ENCODE peak calls at places on chromosomes 2 and 18, in four cellular contexts. I is cardiac muscle cell, D is tibial artery, K is uterus. Q is an unnamed sample.

GRCh38 chr2:178265851-178266250 is 71.5 kb downstream of the OSBPL6 start:
- DNase-seq in I (no peak), D (no peak), K (no peak), Q (no peak)

GRCh38 chr18:21264651-21265050 is 22.6 kb downstream of the GREB1L start:
- DNase-seq in I (peak; percentile 34), D (no peak), K (no peak), Q (no peak)

GRCh38 chr18:78082776-78083175 is 833.1 kb downstream of the GALR1 start:
- DNase-seq in I (no peak), D (no peak), K (no peak), Q (no peak)

GRCh38 chr18:35387367-35387685 is 10.2 kb upstream of the ZNF396 start:
- DNase-seq in I (no peak), D (no peak), K (no peak), Q (no peak)

GRCh38 chr2:156649596-156649995 is 213.4 kb downstream of the GPD2 start:
- DNase-seq in I (peak; percentile 38), D (no peak), K (no peak), Q (no peak)

GRCh38 chr18:44744206-44745180 is 63.8 kb downstream of the SETBP1 start:
- DNase-seq in I (peak; percentile 69), D (no peak), K (no peak), Q (peak; percentile 82)

GRCh38 chr2:197675711-197676188 is 363 bp upstream of the RFTN2 start:
- DNase-seq in I (peak; percentile 50), D (peak; percentile 29), K (no peak), Q (no peak)

GRCh38 chr2:190889175-190889943 is 8.7 kb downstream of the GLS start:
- DNase-seq in I (no peak), D (no peak), K (no peak), Q (no peak)

GRCh38 chr2:171923206-171923605 is 945 bp downstream of the HAT1 start:
- DNase-seq in I (no peak), D (no peak), K (no peak), Q (peak; percentile 63)

GRCh38 chr18:55247032-55247431 is 287.8 kb upstream of the CCDC68 start:
- DNase-seq in I (no peak), D (no peak), K (no peak), Q (no peak)

GRCh38 chr2:102049756-102050443 is 58.1 kb downstream of the IL1R2 start:
- DNase-seq in I (no peak), D (peak; percentile 81), K (no peak), Q (no peak)

GRCh38 chr2:20611844-20612356 is 39.0 kb downstream of the HS1BP3 start:
- DNase-seq in I (no peak), D (no peak), K (no peak), Q (no peak)

GRCh38 chr18:72601944-72602343 is 57.8 kb upstream of the CBLN2 start:
- DNase-seq in I (no peak), D (no peak), K (no peak), Q (no peak)

GRCh38 chr2:119679846-119680245 is 845 bp downstream of the TMEM177 start:
- DNase-seq in I (no peak), D (no peak), K (no peak), Q (no peak)

GRCh38 chr2:167249197-167249596 is 360.9 kb downstream of the XIRP2 start:
- DNase-seq in I (no peak), D (no peak), K (no peak), Q (no peak)

GRCh38 chr2:74440005-74440377 is 1.7 kb downstream of the RTKN start:
- DNase-seq in I (peak; percentile 50), D (peak; percentile 57), K (peak; percentile 57), Q (peak; percentile 88)

GRCh38 chr2:85954918-85955420 is 66.2 kb upstream of the ST3GAL5 start:
- DNase-seq in I (no peak), D (no peak), K (no peak), Q (no peak)

GRCh38 chr2:191318037-191318728 is 73.0 kb downstream of the MYO1B start:
- DNase-seq in I (no peak), D (no peak), K (peak; percentile 35), Q (peak; percentile 57)

GRCh38 chr2:184598313-184599053 is at the start of gene ZNF804A:
- DNase-seq in I (peak; percentile 68), D (peak; percentile 56), K (peak; percentile 20), Q (peak; percentile 82)

GRCh38 chr18:2893676-2894075 is 46.9 kb downstream of the EMILIN2 start:
- DNase-seq in I (no peak), D (no peak), K (no peak), Q (no peak)

GRCh38 chr2:13056259-13056843 is 339.6 kb downstream of the TRIB2 start:
- DNase-seq in I (peak; percentile 31), D (no peak), K (no peak), Q (no peak)

GRCh38 chr2:222774941-222775340 is 85.9 kb upstream of the ACSL3 start:
- DNase-seq in I (no peak), D (no peak), K (no peak), Q (no peak)

GRCh38 chr18:25349131-25349925 is 2.6 kb downstream of the ZNF521 start:
- DNase-seq in I (peak; percentile 54), D (peak; percentile 45), K (peak; percentile 46), Q (peak; percentile 76)

GRCh38 chr18:25341861-25342260 is 10.1 kb downstream of the ZNF521 start:
- DNase-seq in I (no peak), D (no peak), K (no peak), Q (no peak)

GRCh38 chr18:25349926-25350560 is 1.9 kb downstream of the ZNF521 start:
- DNase-seq in I (peak; percentile 52), D (peak; percentile 23), K (peak; percentile 40), Q (peak; percentile 44)

GRCh38 chr18:25348361-25349130 is 3.4 kb downstream of the ZNF521 start:
- DNase-seq in I (no peak), D (no peak), K (no peak), Q (no peak)

DNA sequence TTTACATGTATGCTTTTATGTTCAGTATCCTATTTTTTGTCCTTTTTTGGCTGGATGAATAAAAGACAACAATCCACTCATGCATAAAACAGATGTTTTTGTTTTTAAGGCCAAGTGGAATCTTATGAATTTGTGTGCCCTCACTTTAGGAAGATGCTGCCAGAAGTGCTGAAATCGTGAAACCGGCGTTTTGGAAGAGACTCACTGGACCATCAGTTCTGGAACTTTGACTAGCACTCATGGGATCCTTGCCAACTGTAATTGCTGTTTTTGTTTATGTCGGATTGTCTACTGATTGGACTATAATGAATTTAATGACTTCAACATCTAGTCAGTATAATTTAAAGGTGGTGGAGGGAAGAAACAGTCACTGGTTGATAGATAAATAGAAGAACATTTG is 6.5 kb downstream of the ZNF521 start:
- DNase-seq in I (no peak), D (no peak), K (no peak), Q (no peak)
- H3K27me3 ChIP-seq in I (no peaks in the 10 kb centered on the region), D (no peaks in the 10 kb centered on the region), K (no peaks in the 10 kb centered on the region), Q (no peaks in the 10 kb centered on the region)

DNA sequence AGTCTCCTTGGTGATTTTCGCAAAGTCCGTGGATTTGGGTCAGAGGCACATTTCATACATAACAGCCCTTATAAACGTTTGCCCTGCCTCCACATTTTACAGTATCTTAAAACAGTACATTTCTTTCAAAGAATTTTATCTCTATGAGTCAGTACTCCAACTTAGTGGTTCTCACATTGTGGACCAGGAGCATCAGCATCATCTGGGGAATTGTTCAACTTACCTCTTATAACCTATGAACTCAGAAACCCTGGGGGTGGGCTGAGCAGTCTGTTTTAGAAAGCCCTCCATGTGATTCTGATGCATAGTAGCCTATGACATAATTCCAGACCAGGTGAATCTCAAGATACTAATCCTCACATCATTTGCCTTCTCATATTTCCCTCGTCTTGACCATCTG is 12.4 kb downstream of the SUPT7L start:
- DNase-seq in I (no peak), D (no peak), K (no peak), Q (no peak)
- H3K27ac ChIP-seq in I (no peak overlapping the region), D (no peak overlapping the region), K (no peak overlapping the region), Q (no peak overlapping the region)

GRCh38 chr2:237410949-237411635 is 2.9 kb downstream of the COL6A3 start:
- DNase-seq in I (no peak), D (no peak), K (no peak), Q (no peak)
- H3K4me3 ChIP-seq in I (no peak overlapping the region), D (peak overlapping the region; percentile 52), K (peak overlapping the region; percentile 75), Q (peak overlapping the region; percentile 60)

DNA sequence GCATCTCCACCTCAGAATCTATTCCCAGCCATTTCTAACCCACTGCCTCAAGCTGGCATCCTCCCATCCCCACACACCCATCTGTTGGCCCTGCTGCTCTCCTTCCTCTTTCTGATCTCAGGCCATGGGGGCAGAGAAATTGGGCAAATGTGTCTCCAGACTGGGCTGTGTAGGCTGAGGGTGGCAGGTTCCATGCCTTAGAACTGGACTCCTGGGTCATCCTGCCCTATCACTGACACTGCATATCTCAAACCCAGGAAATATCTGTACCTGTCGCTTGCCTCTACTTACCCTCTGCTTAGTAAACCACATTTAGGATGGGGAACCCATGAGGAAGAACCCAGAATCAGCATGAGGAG is 1.8 kb downstream of the WNT10A start:
- DNase-seq in I (no peak), D (no peak), K (no peak), Q (no peak)
- H3K27me3 ChIP-seq in I (peaks cover 100% of the 10 kb centered on the region), D (peaks cover 7% of the 10 kb centered on the region), K (peaks cover 30% of the 10 kb centered on the region), Q (no peaks in the 10 kb centered on the region)

GRCh38 chr2:144475596-144475995 is 44.3 kb downstream of the ZEB2 start:
- DNase-seq in I (no peak), D (no peak), K (no peak), Q (no peak)

GRCh38 chr2:144479138-144479537 is 40.8 kb downstream of the ZEB2 start:
- DNase-seq in I (peak; percentile 57), D (no peak), K (no peak), Q (no peak)

GRCh38 chr2:144477943-144478283 is 42.0 kb downstream of the ZEB2 start:
- DNase-seq in I (no peak), D (no peak), K (no peak), Q (no peak)

GRCh38 chr2:144479659-144480058 is 40.3 kb downstream of the ZEB2 start:
- DNase-seq in I (no peak), D (no peak), K (no peak), Q (no peak)

DNA sequence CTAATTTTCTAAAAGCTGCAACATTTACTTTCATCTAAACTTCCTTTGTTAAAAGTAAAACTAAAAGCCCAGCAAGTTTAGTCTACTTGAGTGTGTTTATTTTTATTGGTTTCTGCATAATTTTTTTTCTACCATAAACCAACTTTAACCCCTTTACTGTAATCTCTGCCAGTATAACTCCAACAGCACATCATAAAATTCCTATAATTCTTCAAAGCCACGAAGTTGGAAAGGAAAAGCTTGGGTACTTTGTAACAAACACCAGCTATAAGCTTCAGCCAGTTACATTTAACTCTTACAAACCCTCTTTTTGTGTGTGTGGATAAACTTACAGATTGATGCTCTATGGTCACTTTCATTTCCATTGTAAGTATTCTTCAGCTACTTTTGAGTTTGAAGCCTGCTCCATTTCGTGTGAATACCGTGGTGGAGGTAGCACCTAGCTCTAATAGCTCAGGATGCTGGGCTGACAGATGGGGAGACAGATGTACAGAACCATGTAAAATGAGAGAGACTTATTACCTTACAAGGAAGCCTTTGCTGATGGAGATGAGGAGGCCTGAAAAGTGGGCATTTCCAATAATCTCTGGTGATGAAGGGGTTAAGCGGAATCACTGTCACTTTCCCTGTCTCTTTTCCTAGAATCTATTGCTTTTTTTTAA is 42.5 kb downstream of the ZEB2 start:
- DNase-seq in I (no peak), D (no peak), K (no peak), Q (no peak)
- H3K27ac ChIP-seq in I (peak overlapping the region; percentile 75), D (peak overlapping the region; percentile 56), K (no peak overlapping the region), Q (no peak overlapping the region)

GRCh38 chr2:199603748-199604291 is 146.1 kb upstream of the SATB2 start:
- DNase-seq in I (peak; percentile 29), D (no peak), K (no peak), Q (no peak)
- H3K4me3 ChIP-seq in I (no peak overlapping the region), D (no peak overlapping the region), K (no peak overlapping the region), Q (no peak overlapping the region)

GRCh38 chr2:96129528-96130120 is 8.7 kb downstream of the ASTL start:
- DNase-seq in I (no peak), D (no peak), K (no peak), Q (no peak)
- H3K27me3 ChIP-seq in I (peaks cover 25% of the 10 kb centered on the region), D (no peaks in the 10 kb centered on the region), K (no peaks in the 10 kb centered on the region), Q (no peaks in the 10 kb centered on the region)